ENCODE peak calls at places on chromosome 2, in ten cellular contexts. M is A549, Z is H1, N is ovary, G is GM12878, D is heart left ventricle, Y is right lobe of liver, F is transverse colon, L is thyroid gland, E is adrenal gland. S is an unnamed sample.

GRCh38 chr2:98175811-98176210 is 88.8 kb downstream of the VWA3B start:
- DNase-seq in D (no peak), M (no peak), N (no peak), F (peak; percentile 63), Y (no peak), L (no peak), E (no peak), G (no peak), Z (peak; percentile 36), S (no peak)

GRCh38 chr2:64692401-64692800 is 38.7 kb upstream of the SERTAD2 start:
- DNase-seq in L (no peak), N (no peak), D (no peak), Z (no peak), F (no peak), Y (no peak), G (no peak), M (no peak), E (no peak), S (no peak)

GRCh38 chr2:75406138-75406537 is 154.6 kb downstream of the EVA1A start:
- DNase-seq in E (no peak), L (no peak), M (no peak), Z (no peak), Y (no peak), N (no peak), F (no peak), D (no peak), G (no peak), S (no peak)

GRCh38 chr2:127087780-127088495 is 19.0 kb downstream of the BIN1 start:
- DNase-seq in Z (no peak), G (no peak), D (peak; percentile 19), E (peak; percentile 53), N (no peak), M (no peak), Y (no peak), L (peak; percentile 55), F (no peak), S (no peak)

GRCh38 chr2:95278051-95278471 is 3.8 kb downstream of the PROM2 start:
- DNase-seq in Z (no peak), F (no peak), E (no peak), N (no peak), D (peak; percentile 19), Y (peak; percentile 40), G (no peak), M (no peak), L (no peak), S (no peak)

GRCh38 chr2:101823347-101823791 is 125.9 kb downstream of the MAP4K4 start:
- DNase-seq in D (peak; percentile 55), F (peak; percentile 71), Z (no peak), M (peak; percentile 67), E (peak; percentile 80), L (peak; percentile 76), Y (peak; percentile 60), N (peak; percentile 46), G (no peak), S (peak; percentile 4)

GRCh38 chr2:215572341-215572848 is 136.5 kb upstream of the FN1 start:
- DNase-seq in Z (no peak), N (no peak), G (no peak), D (no peak), F (no peak), E (no peak), L (no peak), M (no peak), Y (no peak), S (no peak)

GRCh38 chr2:70418514-70418913 is 116.6 kb upstream of the FAM136A start:
- DNase-seq in F (no peak), Z (no peak), N (no peak), D (no peak), Y (no peak), M (no peak), L (no peak), E (no peak), G (no peak), S (no peak)

GRCh38 chr2:149598014-149598395 is 10.4 kb upstream of the MMADHC start:
- DNase-seq in F (no peak), E (peak; percentile 2), Z (no peak), M (peak; percentile 18), D (no peak), N (no peak), L (no peak), Y (no peak), G (no peak), S (no peak)

GRCh38 chr2:98650998-98651397 is 42.6 kb downstream of the UNC50 start:
- DNase-seq in L (no peak), E (no peak), G (no peak), D (no peak), F (no peak), N (no peak), M (no peak), Y (no peak), Z (no peak), S (no peak)

GRCh38 chr2:131045286-131045924 is 47.9 kb downstream of the FAM168B start:
- DNase-seq in N (no peak), Y (no peak), G (no peak), L (no peak), M (no peak), E (no peak), D (no peak), F (no peak), Z (no peak), S (no peak)

GRCh38 chr2:188916831-188917230 is 57.3 kb upstream of the COL3A1 start:
- DNase-seq in L (no peak), F (no peak), Z (no peak), M (no peak), N (no peak), Y (no peak), G (no peak), E (no peak), D (no peak), S (no peak)

GRCh38 chr2:200603972-200604371 is 18.2 kb downstream of the AOX1 start:
- DNase-seq in D (no peak), M (peak; percentile 72), G (no peak), Y (no peak), L (no peak), Z (no peak), F (no peak), N (no peak), E (no peak), S (no peak)

GRCh38 chr2:37586663-37587409 is 84.6 kb downstream of the CDC42EP3 start:
- DNase-seq in F (no peak), L (no peak), M (peak; percentile 26), Y (no peak), E (no peak), N (no peak), D (no peak), G (no peak), Z (no peak), S (no peak)

GRCh38 chr2:196131384-196131861 is 40.0 kb downstream of the STK17B start:
- DNase-seq in Y (no peak), N (no peak), F (peak; percentile 57), E (peak; percentile 64), D (peak; percentile 26), M (peak; percentile 66), L (peak; percentile 5), Z (no peak), G (peak; percentile 47), S (no peak)

DNA sequence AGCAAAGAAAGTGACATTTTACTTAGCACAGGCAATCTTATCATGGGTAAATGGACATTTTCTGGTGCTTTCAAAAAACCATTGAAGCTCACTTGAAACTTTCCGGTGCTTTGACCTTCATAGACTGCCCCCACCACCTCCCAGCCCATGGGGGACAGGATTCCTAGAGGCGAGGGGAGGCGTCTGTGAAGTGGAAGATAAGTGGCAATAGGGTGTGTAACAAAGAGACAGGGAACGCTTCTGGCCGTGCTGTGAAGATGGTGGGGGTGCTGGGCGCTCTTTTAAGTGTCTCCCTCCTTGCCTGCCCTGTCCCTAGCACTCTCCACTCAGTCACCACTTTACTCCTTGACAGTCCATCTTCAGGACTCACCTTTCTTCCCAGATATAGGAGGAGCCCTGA is 23.4 kb upstream of the GMPPA start:
- DNase-seq in Y (no peak), N (no peak), F (no peak), E (no peak), L (peak; percentile 55), D (no peak), Z (no peak), M (no peak), G (no peak), S (no peak)
- H3K27ac ChIP-seq in Y (no peak overlapping the region), N (no peak overlapping the region), F (no peak overlapping the region), E (no peak overlapping the region), L (no peak overlapping the region), D (peak overlapping the region; percentile 63), Z (no peak overlapping the region), M (no peak overlapping the region), G (no peak overlapping the region), S (no peak overlapping the region)

DNA sequence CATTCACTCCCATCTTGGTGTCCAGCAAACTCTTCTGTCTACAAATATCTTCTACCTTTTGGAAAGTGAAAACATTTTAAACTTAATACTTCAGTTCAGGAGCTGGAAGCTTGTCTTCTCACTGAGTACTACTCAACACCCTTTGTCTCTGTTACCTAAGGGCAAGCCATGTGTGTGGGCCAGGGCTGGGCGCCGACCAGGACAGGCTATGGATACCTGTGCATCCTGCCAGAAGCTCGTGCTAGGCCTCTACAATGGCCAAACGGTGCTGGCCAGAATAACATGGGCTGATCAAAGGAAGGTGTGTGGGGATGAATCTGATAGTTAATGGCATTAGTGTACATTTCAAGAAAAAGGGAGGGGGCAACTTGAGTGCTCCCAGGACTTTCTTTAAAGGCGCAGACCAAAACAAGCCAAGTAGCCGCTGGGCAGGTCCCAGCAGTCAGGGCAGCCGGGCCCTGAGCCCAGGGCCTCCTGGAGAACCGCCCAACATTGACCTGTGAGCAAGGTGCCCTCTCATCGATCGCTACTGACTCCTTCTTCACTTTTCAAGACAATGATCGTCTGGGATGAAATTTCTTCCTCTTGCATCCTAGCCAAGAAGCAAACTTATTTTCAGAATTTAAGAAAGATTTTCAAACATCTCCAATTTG is 29.0 kb upstream of the ID2 start:
- DNase-seq in L (no peak), D (no peak), G (no peak), M (no peak), Z (no peak), E (no peak), N (no peak), F (no peak), Y (peak; percentile 67), S (no peak)
- TF ChIP-seq POLR2A in L (no peak), D (no peak), G (no peak), M (no peak), Z (no peak), E (no peak), N (no peak), F (no peak), Y (no peak), S (no peak)

DNA sequence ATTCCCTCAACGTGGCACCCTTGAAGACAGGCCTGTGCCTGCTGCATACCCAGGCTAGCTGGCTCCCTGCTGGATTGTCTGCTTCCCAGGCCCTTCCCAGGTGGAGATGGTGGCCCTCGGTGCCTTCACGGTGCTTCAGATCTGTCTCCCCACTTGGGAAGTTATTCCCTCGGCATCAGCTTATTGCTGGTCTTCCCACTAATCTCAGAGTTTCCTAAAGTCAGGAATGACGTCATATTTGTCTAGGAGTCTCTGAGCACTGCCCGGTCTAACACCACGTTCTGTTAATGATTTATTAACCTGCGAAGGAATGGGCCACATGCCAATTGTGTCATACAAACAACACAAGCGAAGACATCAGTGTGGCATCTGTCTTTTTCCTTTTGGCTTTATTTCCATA is 269.8 kb upstream of the ID2 start:
- DNase-seq in N (no peak), D (no peak), G (no peak), F (peak; percentile 81), E (peak; percentile 33), M (peak; percentile 88), Z (no peak), Y (no peak), L (no peak), S (no peak)
- H3K4me1 ChIP-seq in N (no peaks in the 10 kb centered on the region), D (no peaks in the 10 kb centered on the region), G (peaks cover 38% of the 10 kb centered on the region), F (peaks cover 22% of the 10 kb centered on the region), E (peaks cover 14% of the 10 kb centered on the region), M (peaks cover 45% of the 10 kb centered on the region), Z (no peaks in the 10 kb centered on the region), Y (peaks cover 69% of the 10 kb centered on the region), L (peaks cover 16% of the 10 kb centered on the region), S (peaks cover 10% of the 10 kb centered on the region)

GRCh38 chr2:69022548-69022947 is 9.6 kb downstream of the ANTXR1 start:
- DNase-seq in M (peak; percentile 55), D (no peak), E (no peak), G (no peak), Y (no peak), L (no peak), Z (no peak), F (no peak), N (no peak), S (no peak)
- H3K27ac ChIP-seq in M (no peak overlapping the region), D (no peak overlapping the region), E (no peak overlapping the region), G (no peak overlapping the region), Y (no peak overlapping the region), L (no peak overlapping the region), Z (no peak overlapping the region), F (no peak overlapping the region), N (no peak overlapping the region), S (no peak overlapping the region)

S was measured in esophagus squamous epithelium.